ENCODE peak calls at places on chromosomes 11 and 22, in six cellular contexts. B is Peyer's patch, Y is endothelial cell, X is IMR-90, Q is choroid plexus epithelial cell, D is ovary. U is an unnamed sample.

GRCh38 chr11:110377451-110377850 is 52.3 kb upstream of the FDX1 start:
- DNase-seq in B (no peak), Y (no peak), X (no peak), Q (no peak), D (no peak), U (no peak)

GRCh38 chr11:35717043-35717442 is 54.5 kb downstream of the TRIM44 start:
- DNase-seq in B (no peak), Y (no peak), X (no peak), Q (peak; percentile 4), D (no peak), U (peak; percentile 7)

GRCh38 chr22:41828516-41828915 is 4.4 kb upstream of the SREBF2 start:
- DNase-seq in B (no peak), Y (no peak), X (no peak), Q (no peak), D (no peak), U (no peak)

GRCh38 chr11:79100093-79100704 is 340.6 kb downstream of the TENM4 start:
- DNase-seq in B (peak; percentile 59), Y (peak; percentile 56), X (peak; percentile 55), Q (peak; percentile 80), D (no peak), U (peak; percentile 79)

GRCh38 chr11:82494988-82495432 is 238.7 kb downstream of the FAM181B start:
- DNase-seq in B (no peak), Y (no peak), X (no peak), Q (no peak), D (no peak), U (no peak)

GRCh38 chr22:23709107-23709506 is 18.3 kb downstream of the RGL4 start:
- DNase-seq in B (no peak), Y (no peak), X (peak; percentile 59), Q (peak; percentile 39), D (no peak), U (no peak)

GRCh38 chr11:94786264-94787126 is 18.3 kb downstream of the AMOTL1 start:
- DNase-seq in B (no peak), Y (no peak), X (peak; percentile 59), Q (peak; percentile 85), D (no peak), U (peak; percentile 26)

GRCh38 chr11:19953909-19954308 is 206.4 kb downstream of the DBX1 start:
- DNase-seq in B (no peak), Y (peak; percentile 19), X (peak; percentile 91), Q (peak; percentile 94), D (no peak), U (no peak)

GRCh38 chr22:20427945-20428417 is 9.6 kb downstream of the SCARF2 start:
- DNase-seq in B (no peak), Y (no peak), X (no peak), Q (no peak), D (no peak), U (no peak)

GRCh38 chr11:14094481-14095037 is 132.0 kb downstream of the SPON1 start:
- DNase-seq in B (no peak), Y (no peak), X (no peak), Q (no peak), D (no peak), U (no peak)

GRCh38 chr22:24592846-24593809 is at the start of gene LRRC75B:
- DNase-seq in B (peak; percentile 93), Y (peak; percentile 83), X (peak; percentile 85), Q (peak; percentile 85), D (peak; percentile 96), U (peak; percentile 96)

GRCh38 chr11:898160-898517 is 12.5 kb downstream of the CHID1 start:
- DNase-seq in B (no peak), Y (no peak), X (peak; percentile 11), Q (peak; percentile 56), D (no peak), U (no peak)

GRCh38 chr22:24460418-24461089 is 33.2 kb downstream of the ADORA2A start:
- DNase-seq in B (no peak), Y (no peak), X (peak; percentile 28), Q (peak; percentile 91), D (no peak), U (peak; percentile 41)

GRCh38 chr11:113376156-113376555 is 11.4 kb upstream of the ANKK1 start:
- DNase-seq in B (no peak), Y (no peak), X (peak; percentile 30), Q (peak; percentile 71), D (no peak), U (peak; percentile 45)

GRCh38 chr22:41768420-41768819 is 32.1 kb upstream of the CCDC134 start:
- DNase-seq in B (no peak), Y (no peak), X (peak; percentile 34), Q (peak; percentile 40), D (no peak), U (no peak)

GRCh38 chr11:35404397-35404775 is 15.0 kb downstream of the SLC1A2 start:
- DNase-seq in B (peak; percentile 60), Y (peak; percentile 65), X (peak; percentile 38), Q (peak; percentile 57), D (no peak), U (peak; percentile 33)

GRCh38 chr11:91773090-91773489 is 451.5 kb upstream of the FAT3 start:
- DNase-seq in B (no peak), Y (peak; percentile 11), X (no peak), Q (no peak), D (no peak), U (no peak)

GRCh38 chr11:119727523-119728081 is 1.4 kb downstream of the NECTIN1 start:
- DNase-seq in B (peak; percentile 69), Y (peak; percentile 37), X (no peak), Q (no peak), D (peak; percentile 49), U (peak; percentile 79)

GRCh38 chr11:3129181-3129590 is 35.9 kb downstream of the OSBPL5 start:
- DNase-seq in B (no peak), Y (no peak), X (no peak), Q (no peak), D (peak; percentile 31), U (no peak)

GRCh38 chr22:20803696-20804324 is 29.9 kb downstream of the SERPIND1 start:
- DNase-seq in B (peak; percentile 57), Y (peak; percentile 46), X (peak; percentile 44), Q (peak; percentile 70), D (peak; percentile 54), U (peak; percentile 28)

GRCh38 chr11:126419801-126420729 is 64.6 kb downstream of the ST3GAL4 start:
- DNase-seq in B (no peak), Y (no peak), X (peak; percentile 84), Q (peak; percentile 90), D (no peak), U (peak; percentile 78)

GRCh38 chr22:26321469-26321913 is 107.6 kb upstream of the ASPHD2 start:
- DNase-seq in B (no peak), Y (no peak), X (peak; percentile 45), Q (no peak), D (no peak), U (no peak)

DNA sequence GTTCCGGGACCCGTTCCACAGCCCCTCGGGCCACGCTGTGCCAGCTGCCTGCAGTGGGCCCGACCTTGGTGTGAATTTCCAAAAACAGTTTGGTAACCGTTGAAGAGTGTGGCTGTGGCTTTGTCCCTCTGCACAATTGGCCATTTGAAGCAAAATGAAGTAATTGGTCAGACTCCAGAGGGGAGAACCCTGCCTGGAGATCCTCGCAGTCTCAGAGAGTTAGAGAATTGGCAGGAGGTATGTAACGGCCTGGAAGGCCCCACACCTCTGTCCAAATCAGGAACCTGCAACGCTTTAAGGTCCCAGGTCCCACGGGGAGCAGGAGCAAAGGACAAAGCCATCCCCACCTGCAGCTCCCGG is 26.3 kb downstream of the TRMU start:
- DNase-seq in B (no peak), Y (no peak), X (no peak), Q (no peak), D (no peak), U (no peak)
- TF ChIP-seq CTCF in B (no peak), Y (no peak), X (no peak), Q (no peak), D (no peak), U (no peak)

GRCh38 chr22:30970356-30970746 is 1.3 kb downstream of the TUG1 start:
- DNase-seq in B (no peak), Y (no peak), X (no peak), Q (no peak), D (no peak), U (no peak)

GRCh38 chr22:30969532-30970355 is 679 bp downstream of the TUG1 start:
- DNase-seq in B (peak; percentile 64), Y (peak; percentile 50), X (peak; percentile 44), Q (peak; percentile 58), D (no peak), U (peak; percentile 69)

GRCh38 chr22:30968015-30968923 is at the start of gene MORC2:
- DNase-seq in B (peak; percentile 76), Y (peak; percentile 65), X (peak; percentile 15), Q (peak; percentile 61), D (peak; percentile 72), U (no peak)

GRCh38 chr22:30968924-30969531 is at the start of gene TUG1:
- DNase-seq in B (peak; percentile 99), Y (peak; percentile 95), X (peak; percentile 98), Q (peak; percentile 99), D (peak; percentile 99), U (peak; percentile 100)

GRCh38 chr22:30964858-30965257 is 3.7 kb downstream of the MORC2 start:
- DNase-seq in B (no peak), Y (no peak), X (no peak), Q (no peak), D (no peak), U (no peak)
- TF ChIP-seq CTCF in B (no peak), Y (no peak), X (no peak), Q (no peak), D (no peak), U (no peak)

DNA sequence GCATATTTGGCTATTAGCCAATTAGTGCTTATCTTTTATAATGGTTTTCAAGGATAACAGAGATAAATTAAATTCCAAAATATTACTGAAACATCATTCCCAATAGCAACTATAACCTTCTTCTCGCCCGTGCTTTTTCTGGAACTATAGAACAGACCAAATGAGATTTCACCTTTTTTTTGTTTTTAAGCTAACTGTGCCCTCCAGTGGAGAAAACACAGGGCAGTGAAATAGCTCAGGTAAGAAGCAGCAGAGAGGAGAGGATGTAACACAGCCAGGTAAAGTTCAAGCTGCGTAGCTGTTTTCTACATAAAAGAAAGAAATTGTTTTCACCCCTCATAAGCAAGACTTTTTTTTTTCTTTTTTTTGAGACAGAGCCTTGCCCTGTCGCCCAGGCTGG is 28.2 kb downstream of the HSD17B12 start:
- DNase-seq in B (no peak), Y (no peak), X (no peak), Q (no peak), D (no peak), U (no peak)
- TF ChIP-seq CTCF in B (no peak), Y (no peak), X (peak; percentile 24), Q (peak; percentile 53), D (no peak), U (no peak)

GRCh38 chr11:5203366-5203765 is 2.9 kb upstream of the OR51V1 start:
- DNase-seq in B (no peak), Y (no peak), X (peak; percentile 71), Q (no peak), D (no peak), U (no peak)

GRCh38 chr11:5210376-5210885 is 9.9 kb upstream of the OR51V1 start:
- DNase-seq in B (no peak), Y (no peak), X (no peak), Q (no peak), D (no peak), U (no peak)

GRCh38 chr11:5200582-5200981 is at the start of gene OR51V1:
- DNase-seq in B (no peak), Y (no peak), X (no peak), Q (no peak), D (no peak), U (no peak)

DNA sequence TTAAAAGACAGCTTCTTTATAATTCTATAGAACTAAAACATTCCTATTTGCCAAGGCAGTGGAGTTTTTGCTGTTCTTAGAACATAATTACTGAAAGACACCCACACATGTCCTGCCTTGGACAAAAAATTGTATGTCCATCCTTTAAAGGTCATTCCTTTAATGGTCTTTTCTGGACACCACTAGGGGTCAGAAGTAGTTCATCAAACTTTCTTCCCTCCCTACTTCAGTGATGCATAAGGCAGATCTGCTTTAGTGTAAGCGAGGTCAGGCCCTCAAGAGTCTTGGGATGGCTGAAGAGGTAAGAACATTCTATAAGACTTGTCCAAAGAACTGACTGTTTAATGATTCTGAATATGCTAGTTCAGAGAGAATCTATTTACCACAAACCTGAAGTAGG is 4.3 kb upstream of the OR51V1 start:
- DNase-seq in B (no peak), Y (peak; percentile 16), X (peak; percentile 90), Q (peak; percentile 91), D (no peak), U (peak; percentile 47)
- TF ChIP-seq CTCF in B (no peak), Y (peak; percentile 37), X (peak; percentile 82), Q (peak; percentile 70), D (no peak), U (peak; percentile 23)

U was measured in GM20000.